ENCODE peak calls at places on chromosomes 5 and 9, in four cellular contexts. S is HCEC 1CT, O is body of pancreas, M is bronchial epithelial cell. B is an unnamed sample.

GRCh38 chr9:81069038-81069795 is 620.1 kb downstream of the TLE1 start:
- DNase-seq in S (no peak), M (no peak), O (no peak), B (no peak)

GRCh38 chr5:72539038-72539437 is 31.8 kb upstream of the ZNF366 start:
- DNase-seq in S (no peak), O (no peak), M (no peak), B (no peak)

GRCh38 chr5:61783481-61783880 is 451.4 kb downstream of the ZSWIM6 start:
- DNase-seq in O (peak), M (no peak), S (no peak), B (no peak)

GRCh38 chr9:28688172-28688571 is 1114.9 kb upstream of the C9orf72 start:
- DNase-seq in O (no peak), S (no peak), M (peak), B (no peak)

GRCh38 chr9:93968451-93969327 is 13.5 kb upstream of the BARX1 start:
- DNase-seq in M (no peak), O (no peak), S (no peak), B (no peak)

GRCh38 chr9:19456996-19457693 is 48.3 kb downstream of the ACER2 start:
- DNase-seq in O (peak), M (peak), S (peak), B (peak)

GRCh38 chr9:124202447-124202971 is 55.2 kb upstream of the NEK6 start:
- DNase-seq in S (no peak), M (no peak), O (no peak), B (no peak)

GRCh38 chr9:18721267-18722079 is 247.5 kb downstream of the ADAMTSL1 start:
- DNase-seq in S (no peak), M (no peak), O (no peak), B (no peak)

GRCh38 chr9:106799146-106799545 is 63.8 kb upstream of the ZNF462 start:
- DNase-seq in O (no peak), S (peak), M (peak), B (peak)